ENCODE peak calls at places on chromosomes 16 and 17, in eight cellular contexts. B is fibroblast of lung; Z is activated naive CD4-positive, alpha-beta T cell treated with Interleukin-2 at 50 U/mL for 16 hours; A is IMR-90; Q is activated CD8-positive, alpha-beta memory T cell treated with anti-CD3 and anti-CD28 coated beads for 4 hours; M is glutamatergic neuron; E is left lung; O is T-helper 17 cell. D is an unnamed sample.
A peak's percentile ranks its signal among the peaks of the same experiment; 100 is the strongest.

GRCh38 chr16:27330542-27330941 is 16.8 kb downstream of the IL4R start:
- DNase-seq in O (no peak), E (no peak), B (peak; percentile 94), M (no peak), Q (no peak), Z (no peak), A (peak; percentile 98), D (no peak)

GRCh38 chr16:81410643-81411235 is 33.9 kb upstream of the CMIP start:
- DNase-seq in O (no peak), B (no peak), Z (no peak), E (peak; percentile 15), A (no peak), Q (no peak), M (no peak), D (no peak)

GRCh38 chr17:45138911-45139532 is 3.5 kb downstream of the ACBD4 start:
- DNase-seq in Z (no peak), B (no peak), M (no peak), E (peak; percentile 66), O (no peak), A (no peak), Q (no peak), D (no peak)

GRCh38 chr16:59552164-59552563 is 818.0 kb upstream of the GOT2 start:
- DNase-seq in O (no peak), Q (no peak), B (no peak), E (no peak), Z (no peak), A (no peak), M (no peak), D (no peak)

GRCh38 chr17:45247429-45248131 is 14.3 kb downstream of the SPATA32 start:
- DNase-seq in O (peak; percentile 97), Q (peak; percentile 92), M (peak; percentile 90), E (peak; percentile 97), A (peak; percentile 90), B (peak; percentile 83), Z (peak; percentile 96), D (peak; percentile 97)

GRCh38 chr16:10852948-10853347 is 24.1 kb upstream of the CIITA start:
- DNase-seq in M (no peak), Q (no peak), Z (no peak), B (no peak), O (no peak), E (no peak), A (no peak), D (no peak)

GRCh38 chr16:84547539-84548058 is 43.1 kb upstream of the MEAK7 start:
- DNase-seq in O (no peak), A (no peak), Q (peak; percentile 7), B (no peak), E (no peak), Z (no peak), M (peak; percentile 79), D (no peak)

GRCh38 chr16:74026373-74027281 is 270.0 kb upstream of the PSMD7 start:
- DNase-seq in M (no peak), Q (no peak), E (no peak), Z (no peak), A (no peak), O (no peak), B (no peak), D (no peak)

GRCh38 chr17:14699569-14700190 is 398.8 kb downstream of the HS3ST3B1 start:
- DNase-seq in A (no peak), E (no peak), Z (no peak), Q (no peak), O (no peak), M (no peak), B (no peak), D (no peak)

GRCh38 chr16:8655184-8655717 is 19.2 kb upstream of the ABAT start:
- DNase-seq in B (peak; percentile 18), E (no peak), Q (no peak), A (peak; percentile 35), O (no peak), Z (peak; percentile 35), M (peak; percentile 49), D (no peak)

GRCh38 chr16:5027575-5028235 is 6.0 kb downstream of the NAGPA start:
- DNase-seq in A (no peak), E (peak; percentile 76), B (no peak), M (no peak), Q (no peak), O (no peak), Z (no peak), D (no peak)

GRCh38 chr17:72126575-72127486 is 6.0 kb downstream of the SOX9 start:
- DNase-seq in E (no peak), A (peak; percentile 83), Z (no peak), M (no peak), O (no peak), B (peak; percentile 92), Q (no peak), D (no peak)

GRCh38 chr16:66265106-66265415 is 101.4 kb upstream of the CDH5 start:
- DNase-seq in Q (no peak), O (no peak), M (no peak), E (no peak), A (no peak), Z (no peak), B (no peak), D (peak; percentile 46)

GRCh38 chr16:73049051-73049910 is 1.4 kb upstream of the ZFHX3 start:
- DNase-seq in M (no peak), Z (no peak), Q (no peak), A (no peak), E (no peak), O (no peak), B (no peak), D (no peak)

GRCh38 chr16:66248096-66248495 is 118.4 kb upstream of the CDH5 start:
- DNase-seq in E (no peak), M (no peak), Z (no peak), O (no peak), Q (no peak), B (peak; percentile 73), A (peak; percentile 77), D (no peak)

GRCh38 chr16:90057738-90058173 is 19.4 kb downstream of the PRDM7 start:
- DNase-seq in O (no peak), M (no peak), Q (peak; percentile 8), B (peak; percentile 72), A (peak; percentile 90), E (no peak), Z (peak; percentile 47), D (no peak)

GRCh38 chr17:8976638-8977037 is 11.1 kb upstream of the PIK3R5 start:
- DNase-seq in E (no peak), Z (no peak), O (no peak), Q (no peak), M (no peak), B (no peak), A (no peak), D (no peak)

GRCh38 chr16:73064227-73064995 is 16.5 kb upstream of the ZFHX3 start:
- DNase-seq in M (no peak), Z (no peak), O (no peak), E (peak; percentile 73), B (peak; percentile 90), Q (no peak), A (peak; percentile 78), D (no peak)

GRCh38 chr17:2125013-2125535 is 70.2 kb downstream of the HIC1 start:
- DNase-seq in Z (no peak), E (no peak), M (no peak), A (peak; percentile 92), O (no peak), Q (no peak), B (peak; percentile 88), D (no peak)

GRCh38 chr16:20681821-20682736 is 15.4 kb downstream of the ACSM1 start:
- DNase-seq in E (no peak), B (no peak), M (no peak), A (no peak), O (no peak), Z (no peak), Q (no peak), D (no peak)

GRCh38 chr16:15051387-15051951 is 4.4 kb downstream of the NTAN1 start:
- DNase-seq in Z (no peak), E (no peak), M (no peak), B (no peak), O (no peak), Q (no peak), A (no peak), D (no peak)

GRCh38 chr16:52547001-52547833 is at the start of gene TOX3:
- DNase-seq in Q (no peak), O (no peak), M (peak; percentile 80), B (no peak), A (no peak), E (peak; percentile 79), Z (no peak), D (no peak)

GRCh38 chr16:85611205-85611454 is 2.0 kb upstream of the GSE1 start:
- DNase-seq in A (no peak), M (peak; percentile 66), Z (no peak), E (no peak), Q (no peak), B (no peak), O (no peak), D (no peak)

D was measured in RWPE2.